ENCODE peak calls at places on chromosomes 7 and 10, in ten cellular contexts. One of them, this sample, is unnamed.

GRCh38 chr10:124911124-124912051 is 30.5 kb upstream of the ZRANB1 start:
- DNase-seq in T follicular helper cell: no peak
- DNase-seq in globus pallidus: peak
- DNase-seq in anterior cingulate cortex: no peak
- DNase-seq in amniotic epithelial cell: peak
- DNase-seq in stimulated activated CD4-positive, alpha-beta T cell treated with anti-CD3 and anti-CD28 coated beads, Interleukin-2, amount 100 ng/mL, for 48 hours: no peak
- DNase-seq in HFF-Myc: no peak
- DNase-seq in CD8-positive, alpha-beta T cell: no peak
- DNase-seq in stimulated activated naive B cell treated with anti-CD40 and anti-IgM and Interleukin-4, amounts not matched to agents 10 μg/mL and 1 μg/mL and 100 μg/mL, for 72 hours: no peak
- DNase-seq in heart right ventricle: peak
- DNase-seq in this sample: no peak

GRCh38 chr10:18582803-18583202 is 68.6 kb downstream of the NSUN6 start:
- DNase-seq in T follicular helper cell: no peak
- DNase-seq in globus pallidus: no peak
- DNase-seq in anterior cingulate cortex: no peak
- DNase-seq in amniotic epithelial cell: peak
- DNase-seq in stimulated activated CD4-positive, alpha-beta T cell treated with anti-CD3 and anti-CD28 coated beads, Interleukin-2, amount 100 ng/mL, for 48 hours: no peak
- DNase-seq in HFF-Myc: no peak
- DNase-seq in CD8-positive, alpha-beta T cell: no peak
- DNase-seq in stimulated activated naive B cell treated with anti-CD40 and anti-IgM and Interleukin-4, amounts not matched to agents 10 μg/mL and 1 μg/mL and 100 μg/mL, for 72 hours: no peak
- DNase-seq in heart right ventricle: no peak
- DNase-seq in this sample: no peak

GRCh38 chr7:98506471-98506870 is 105.6 kb upstream of the BAIAP2L1 start:
- DNase-seq in T follicular helper cell: no peak
- DNase-seq in globus pallidus: no peak
- DNase-seq in anterior cingulate cortex: no peak
- DNase-seq in amniotic epithelial cell: no peak
- DNase-seq in stimulated activated CD4-positive, alpha-beta T cell treated with anti-CD3 and anti-CD28 coated beads, Interleukin-2, amount 100 ng/mL, for 48 hours: no peak
- DNase-seq in HFF-Myc: no peak
- DNase-seq in CD8-positive, alpha-beta T cell: no peak
- DNase-seq in stimulated activated naive B cell treated with anti-CD40 and anti-IgM and Interleukin-4, amounts not matched to agents 10 μg/mL and 1 μg/mL and 100 μg/mL, for 72 hours: no peak
- DNase-seq in heart right ventricle: no peak
- DNase-seq in this sample: no peak

GRCh38 chr10:70672165-70672992 is at the start of gene ADAMTS14:
- DNase-seq in T follicular helper cell: no peak
- DNase-seq in globus pallidus: peak
- DNase-seq in anterior cingulate cortex: no peak
- DNase-seq in amniotic epithelial cell: no peak
- DNase-seq in stimulated activated CD4-positive, alpha-beta T cell treated with anti-CD3 and anti-CD28 coated beads, Interleukin-2, amount 100 ng/mL, for 48 hours: no peak
- DNase-seq in HFF-Myc: no peak
- DNase-seq in CD8-positive, alpha-beta T cell: no peak
- DNase-seq in stimulated activated naive B cell treated with anti-CD40 and anti-IgM and Interleukin-4, amounts not matched to agents 10 μg/mL and 1 μg/mL and 100 μg/mL, for 72 hours: no peak
- DNase-seq in heart right ventricle: no peak
- DNase-seq in this sample: peak

GRCh38 chr10:32958085-32958991 is at the start of gene ITGB1:
- DNase-seq in T follicular helper cell: peak
- DNase-seq in globus pallidus: peak
- DNase-seq in anterior cingulate cortex: peak
- DNase-seq in amniotic epithelial cell: peak
- DNase-seq in stimulated activated CD4-positive, alpha-beta T cell treated with anti-CD3 and anti-CD28 coated beads, Interleukin-2, amount 100 ng/mL, for 48 hours: peak
- DNase-seq in HFF-Myc: no peak
- DNase-seq in CD8-positive, alpha-beta T cell: peak
- DNase-seq in stimulated activated naive B cell treated with anti-CD40 and anti-IgM and Interleukin-4, amounts not matched to agents 10 μg/mL and 1 μg/mL and 100 μg/mL, for 72 hours: peak
- DNase-seq in heart right ventricle: peak
- DNase-seq in this sample: peak

GRCh38 chr7:71285614-71286013 is 153.7 kb downstream of the GALNT17 start:
- DNase-seq in T follicular helper cell: no peak
- DNase-seq in globus pallidus: no peak
- DNase-seq in anterior cingulate cortex: no peak
- DNase-seq in amniotic epithelial cell: no peak
- DNase-seq in stimulated activated CD4-positive, alpha-beta T cell treated with anti-CD3 and anti-CD28 coated beads, Interleukin-2, amount 100 ng/mL, for 48 hours: no peak
- DNase-seq in HFF-Myc: no peak
- DNase-seq in CD8-positive, alpha-beta T cell: no peak
- DNase-seq in stimulated activated naive B cell treated with anti-CD40 and anti-IgM and Interleukin-4, amounts not matched to agents 10 μg/mL and 1 μg/mL and 100 μg/mL, for 72 hours: no peak
- DNase-seq in heart right ventricle: no peak
- DNase-seq in this sample: no peak

GRCh38 chr7:120979765-120980499 is 8.6 kb upstream of the CPED1 start:
- DNase-seq in T follicular helper cell: no peak
- DNase-seq in globus pallidus: no peak
- DNase-seq in anterior cingulate cortex: no peak
- DNase-seq in amniotic epithelial cell: peak
- DNase-seq in stimulated activated CD4-positive, alpha-beta T cell treated with anti-CD3 and anti-CD28 coated beads, Interleukin-2, amount 100 ng/mL, for 48 hours: no peak
- DNase-seq in HFF-Myc: no peak
- DNase-seq in CD8-positive, alpha-beta T cell: no peak
- DNase-seq in stimulated activated naive B cell treated with anti-CD40 and anti-IgM and Interleukin-4, amounts not matched to agents 10 μg/mL and 1 μg/mL and 100 μg/mL, for 72 hours: no peak
- DNase-seq in heart right ventricle: no peak
- DNase-seq in this sample: no peak

GRCh38 chr10:90723416-90724068 is 134.3 kb downstream of the HTR7 start:
- DNase-seq in T follicular helper cell: no peak
- DNase-seq in globus pallidus: no peak
- DNase-seq in anterior cingulate cortex: no peak
- DNase-seq in amniotic epithelial cell: no peak
- DNase-seq in stimulated activated CD4-positive, alpha-beta T cell treated with anti-CD3 and anti-CD28 coated beads, Interleukin-2, amount 100 ng/mL, for 48 hours: no peak
- DNase-seq in HFF-Myc: no peak
- DNase-seq in CD8-positive, alpha-beta T cell: no peak
- DNase-seq in stimulated activated naive B cell treated with anti-CD40 and anti-IgM and Interleukin-4, amounts not matched to agents 10 μg/mL and 1 μg/mL and 100 μg/mL, for 72 hours: no peak
- DNase-seq in heart right ventricle: no peak
- DNase-seq in this sample: no peak

GRCh38 chr10:5685764-5686240 is 1.2 kb downstream of the TASOR2 start:
- DNase-seq in T follicular helper cell: no peak
- DNase-seq in globus pallidus: peak
- DNase-seq in anterior cingulate cortex: no peak
- DNase-seq in amniotic epithelial cell: no peak
- DNase-seq in stimulated activated CD4-positive, alpha-beta T cell treated with anti-CD3 and anti-CD28 coated beads, Interleukin-2, amount 100 ng/mL, for 48 hours: no peak
- DNase-seq in HFF-Myc: no peak
- DNase-seq in CD8-positive, alpha-beta T cell: no peak
- DNase-seq in stimulated activated naive B cell treated with anti-CD40 and anti-IgM and Interleukin-4, amounts not matched to agents 10 μg/mL and 1 μg/mL and 100 μg/mL, for 72 hours: no peak
- DNase-seq in heart right ventricle: no peak
- DNase-seq in this sample: no peak

GRCh38 chr7:117164578-117164977 is 158.3 kb downstream of the WNT2 start:
- DNase-seq in T follicular helper cell: no peak
- DNase-seq in globus pallidus: no peak
- DNase-seq in anterior cingulate cortex: no peak
- DNase-seq in amniotic epithelial cell: peak
- DNase-seq in stimulated activated CD4-positive, alpha-beta T cell treated with anti-CD3 and anti-CD28 coated beads, Interleukin-2, amount 100 ng/mL, for 48 hours: no peak
- DNase-seq in HFF-Myc: no peak
- DNase-seq in CD8-positive, alpha-beta T cell: no peak
- DNase-seq in stimulated activated naive B cell treated with anti-CD40 and anti-IgM and Interleukin-4, amounts not matched to agents 10 μg/mL and 1 μg/mL and 100 μg/mL, for 72 hours: no peak
- DNase-seq in heart right ventricle: no peak
- DNase-seq in this sample: no peak

GRCh38 chr10:29069952-29070351 is 218.9 kb upstream of the LYZL1 start:
- DNase-seq in T follicular helper cell: no peak
- DNase-seq in globus pallidus: no peak
- DNase-seq in anterior cingulate cortex: no peak
- DNase-seq in amniotic epithelial cell: no peak
- DNase-seq in stimulated activated CD4-positive, alpha-beta T cell treated with anti-CD3 and anti-CD28 coated beads, Interleukin-2, amount 100 ng/mL, for 48 hours: no peak
- DNase-seq in HFF-Myc: no peak
- DNase-seq in CD8-positive, alpha-beta T cell: no peak
- DNase-seq in stimulated activated naive B cell treated with anti-CD40 and anti-IgM and Interleukin-4, amounts not matched to agents 10 μg/mL and 1 μg/mL and 100 μg/mL, for 72 hours: no peak
- DNase-seq in heart right ventricle: no peak
- DNase-seq in this sample: no peak

GRCh38 chr7:121043314-121044234 is 55.1 kb downstream of the CPED1 start:
- DNase-seq in T follicular helper cell: no peak
- DNase-seq in globus pallidus: no peak
- DNase-seq in anterior cingulate cortex: no peak
- DNase-seq in amniotic epithelial cell: no peak
- DNase-seq in stimulated activated CD4-positive, alpha-beta T cell treated with anti-CD3 and anti-CD28 coated beads, Interleukin-2, amount 100 ng/mL, for 48 hours: no peak
- DNase-seq in HFF-Myc: no peak
- DNase-seq in CD8-positive, alpha-beta T cell: no peak
- DNase-seq in stimulated activated naive B cell treated with anti-CD40 and anti-IgM and Interleukin-4, amounts not matched to agents 10 μg/mL and 1 μg/mL and 100 μg/mL, for 72 hours: no peak
- DNase-seq in heart right ventricle: no peak
- DNase-seq in this sample: no peak

GRCh38 chr10:97025613-97026242 is 160.0 kb downstream of the SLIT1 start:
- DNase-seq in T follicular helper cell: peak
- DNase-seq in globus pallidus: peak
- DNase-seq in anterior cingulate cortex: no peak
- DNase-seq in amniotic epithelial cell: peak
- DNase-seq in stimulated activated CD4-positive, alpha-beta T cell treated with anti-CD3 and anti-CD28 coated beads, Interleukin-2, amount 100 ng/mL, for 48 hours: peak
- DNase-seq in HFF-Myc: no peak
- DNase-seq in CD8-positive, alpha-beta T cell: no peak
- DNase-seq in stimulated activated naive B cell treated with anti-CD40 and anti-IgM and Interleukin-4, amounts not matched to agents 10 μg/mL and 1 μg/mL and 100 μg/mL, for 72 hours: peak
- DNase-seq in heart right ventricle: peak
- DNase-seq in this sample: peak

GRCh38 chr10:62239994-62240393 is 28.6 kb downstream of the RTKN2 start:
- DNase-seq in T follicular helper cell: no peak
- DNase-seq in globus pallidus: no peak
- DNase-seq in anterior cingulate cortex: no peak
- DNase-seq in amniotic epithelial cell: no peak
- DNase-seq in stimulated activated CD4-positive, alpha-beta T cell treated with anti-CD3 and anti-CD28 coated beads, Interleukin-2, amount 100 ng/mL, for 48 hours: no peak
- DNase-seq in HFF-Myc: peak
- DNase-seq in CD8-positive, alpha-beta T cell: no peak
- DNase-seq in stimulated activated naive B cell treated with anti-CD40 and anti-IgM and Interleukin-4, amounts not matched to agents 10 μg/mL and 1 μg/mL and 100 μg/mL, for 72 hours: no peak
- DNase-seq in heart right ventricle: no peak
- DNase-seq in this sample: no peak

GRCh38 chr10:52314007-52314821 is at the start of gene DKK1:
- DNase-seq in T follicular helper cell: no peak
- DNase-seq in globus pallidus: peak
- DNase-seq in anterior cingulate cortex: no peak
- DNase-seq in amniotic epithelial cell: peak
- DNase-seq in stimulated activated CD4-positive, alpha-beta T cell treated with anti-CD3 and anti-CD28 coated beads, Interleukin-2, amount 100 ng/mL, for 48 hours: peak
- DNase-seq in HFF-Myc: no peak
- DNase-seq in CD8-positive, alpha-beta T cell: no peak
- DNase-seq in stimulated activated naive B cell treated with anti-CD40 and anti-IgM and Interleukin-4, amounts not matched to agents 10 μg/mL and 1 μg/mL and 100 μg/mL, for 72 hours: peak
- DNase-seq in heart right ventricle: peak
- DNase-seq in this sample: no peak

GRCh38 chr10:127216284-127216683 is 19.9 kb upstream of the INSYN2A start:
- DNase-seq in T follicular helper cell: no peak
- DNase-seq in globus pallidus: no peak
- DNase-seq in anterior cingulate cortex: no peak
- DNase-seq in amniotic epithelial cell: no peak
- DNase-seq in stimulated activated CD4-positive, alpha-beta T cell treated with anti-CD3 and anti-CD28 coated beads, Interleukin-2, amount 100 ng/mL, for 48 hours: no peak
- DNase-seq in HFF-Myc: no peak
- DNase-seq in CD8-positive, alpha-beta T cell: no peak
- DNase-seq in stimulated activated naive B cell treated with anti-CD40 and anti-IgM and Interleukin-4, amounts not matched to agents 10 μg/mL and 1 μg/mL and 100 μg/mL, for 72 hours: no peak
- DNase-seq in heart right ventricle: no peak
- DNase-seq in this sample: no peak

GRCh38 chr7:150911590-150912267 is 59.4 kb downstream of the AOC1 start:
- DNase-seq in T follicular helper cell: no peak
- DNase-seq in globus pallidus: no peak
- DNase-seq in anterior cingulate cortex: no peak
- DNase-seq in amniotic epithelial cell: no peak
- DNase-seq in stimulated activated CD4-positive, alpha-beta T cell treated with anti-CD3 and anti-CD28 coated beads, Interleukin-2, amount 100 ng/mL, for 48 hours: no peak
- DNase-seq in HFF-Myc: no peak
- DNase-seq in CD8-positive, alpha-beta T cell: no peak
- DNase-seq in stimulated activated naive B cell treated with anti-CD40 and anti-IgM and Interleukin-4, amounts not matched to agents 10 μg/mL and 1 μg/mL and 100 μg/mL, for 72 hours: no peak
- DNase-seq in heart right ventricle: no peak
- DNase-seq in this sample: no peak

GRCh38 chr7:69586315-69586714 is 12.0 kb upstream of the AUTS2 start:
- DNase-seq in T follicular helper cell: no peak
- DNase-seq in globus pallidus: no peak
- DNase-seq in anterior cingulate cortex: no peak
- DNase-seq in amniotic epithelial cell: no peak
- DNase-seq in stimulated activated CD4-positive, alpha-beta T cell treated with anti-CD3 and anti-CD28 coated beads, Interleukin-2, amount 100 ng/mL, for 48 hours: no peak
- DNase-seq in HFF-Myc: no peak
- DNase-seq in CD8-positive, alpha-beta T cell: no peak
- DNase-seq in stimulated activated naive B cell treated with anti-CD40 and anti-IgM and Interleukin-4, amounts not matched to agents 10 μg/mL and 1 μg/mL and 100 μg/mL, for 72 hours: no peak
- DNase-seq in heart right ventricle: no peak
- DNase-seq in this sample: no peak

GRCh38 chr10:24958701-24959392 is 6.4 kb upstream of the PRTFDC1 start:
- DNase-seq in T follicular helper cell: no peak
- DNase-seq in globus pallidus: peak
- DNase-seq in anterior cingulate cortex: no peak
- DNase-seq in amniotic epithelial cell: peak
- DNase-seq in stimulated activated CD4-positive, alpha-beta T cell treated with anti-CD3 and anti-CD28 coated beads, Interleukin-2, amount 100 ng/mL, for 48 hours: no peak
- DNase-seq in HFF-Myc: peak
- DNase-seq in CD8-positive, alpha-beta T cell: no peak
- DNase-seq in stimulated activated naive B cell treated with anti-CD40 and anti-IgM and Interleukin-4, amounts not matched to agents 10 μg/mL and 1 μg/mL and 100 μg/mL, for 72 hours: no peak
- DNase-seq in heart right ventricle: peak
- DNase-seq in this sample: no peak

GRCh38 chr10:88992945-88993537 is 2.4 kb downstream of the FAS start:
- DNase-seq in T follicular helper cell: no peak
- DNase-seq in globus pallidus: no peak
- DNase-seq in anterior cingulate cortex: no peak
- DNase-seq in amniotic epithelial cell: no peak
- DNase-seq in stimulated activated CD4-positive, alpha-beta T cell treated with anti-CD3 and anti-CD28 coated beads, Interleukin-2, amount 100 ng/mL, for 48 hours: no peak
- DNase-seq in HFF-Myc: no peak
- DNase-seq in CD8-positive, alpha-beta T cell: no peak
- DNase-seq in stimulated activated naive B cell treated with anti-CD40 and anti-IgM and Interleukin-4, amounts not matched to agents 10 μg/mL and 1 μg/mL and 100 μg/mL, for 72 hours: no peak
- DNase-seq in heart right ventricle: no peak
- DNase-seq in this sample: no peak

GRCh38 chr7:69817096-69817495 is 218.8 kb downstream of the AUTS2 start:
- DNase-seq in T follicular helper cell: no peak
- DNase-seq in globus pallidus: no peak
- DNase-seq in anterior cingulate cortex: no peak
- DNase-seq in amniotic epithelial cell: no peak
- DNase-seq in stimulated activated CD4-positive, alpha-beta T cell treated with anti-CD3 and anti-CD28 coated beads, Interleukin-2, amount 100 ng/mL, for 48 hours: no peak
- DNase-seq in HFF-Myc: no peak
- DNase-seq in CD8-positive, alpha-beta T cell: no peak
- DNase-seq in stimulated activated naive B cell treated with anti-CD40 and anti-IgM and Interleukin-4, amounts not matched to agents 10 μg/mL and 1 μg/mL and 100 μg/mL, for 72 hours: no peak
- DNase-seq in heart right ventricle: no peak
- DNase-seq in this sample: no peak

GRCh38 chr10:21969326-21970287 is 33.9 kb downstream of the DNAJC1 start:
- DNase-seq in T follicular helper cell: no peak
- DNase-seq in globus pallidus: no peak
- DNase-seq in anterior cingulate cortex: no peak
- DNase-seq in amniotic epithelial cell: peak
- DNase-seq in stimulated activated CD4-positive, alpha-beta T cell treated with anti-CD3 and anti-CD28 coated beads, Interleukin-2, amount 100 ng/mL, for 48 hours: no peak
- DNase-seq in HFF-Myc: no peak
- DNase-seq in CD8-positive, alpha-beta T cell: no peak
- DNase-seq in stimulated activated naive B cell treated with anti-CD40 and anti-IgM and Interleukin-4, amounts not matched to agents 10 μg/mL and 1 μg/mL and 100 μg/mL, for 72 hours: no peak
- DNase-seq in heart right ventricle: no peak
- DNase-seq in this sample: no peak

GRCh38 chr7:2908103-2908683 is 64.1 kb upstream of the GNA12 start:
- DNase-seq in T follicular helper cell: no peak
- DNase-seq in globus pallidus: no peak
- DNase-seq in anterior cingulate cortex: no peak
- DNase-seq in amniotic epithelial cell: no peak
- DNase-seq in stimulated activated CD4-positive, alpha-beta T cell treated with anti-CD3 and anti-CD28 coated beads, Interleukin-2, amount 100 ng/mL, for 48 hours: no peak
- DNase-seq in HFF-Myc: no peak
- DNase-seq in CD8-positive, alpha-beta T cell: no peak
- DNase-seq in stimulated activated naive B cell treated with anti-CD40 and anti-IgM and Interleukin-4, amounts not matched to agents 10 μg/mL and 1 μg/mL and 100 μg/mL, for 72 hours: no peak
- DNase-seq in heart right ventricle: no peak
- DNase-seq in this sample: no peak

GRCh38 chr10:29658984-29659769 is 24.4 kb upstream of the SVIL start:
- DNase-seq in T follicular helper cell: peak
- DNase-seq in globus pallidus: no peak
- DNase-seq in anterior cingulate cortex: no peak
- DNase-seq in amniotic epithelial cell: peak
- DNase-seq in stimulated activated CD4-positive, alpha-beta T cell treated with anti-CD3 and anti-CD28 coated beads, Interleukin-2, amount 100 ng/mL, for 48 hours: peak
- DNase-seq in HFF-Myc: peak
- DNase-seq in CD8-positive, alpha-beta T cell: peak
- DNase-seq in stimulated activated naive B cell treated with anti-CD40 and anti-IgM and Interleukin-4, amounts not matched to agents 10 μg/mL and 1 μg/mL and 100 μg/mL, for 72 hours: peak
- DNase-seq in heart right ventricle: no peak
- DNase-seq in this sample: peak

GRCh38 chr7:81064446-81064845 is 145.6 kb upstream of the SEMA3C start:
- DNase-seq in T follicular helper cell: no peak
- DNase-seq in globus pallidus: no peak
- DNase-seq in anterior cingulate cortex: no peak
- DNase-seq in amniotic epithelial cell: no peak
- DNase-seq in stimulated activated CD4-positive, alpha-beta T cell treated with anti-CD3 and anti-CD28 coated beads, Interleukin-2, amount 100 ng/mL, for 48 hours: no peak
- DNase-seq in HFF-Myc: no peak
- DNase-seq in CD8-positive, alpha-beta T cell: no peak
- DNase-seq in stimulated activated naive B cell treated with anti-CD40 and anti-IgM and Interleukin-4, amounts not matched to agents 10 μg/mL and 1 μg/mL and 100 μg/mL, for 72 hours: no peak
- DNase-seq in heart right ventricle: no peak
- DNase-seq in this sample: no peak

GRCh38 chr7:148916186-148916585 is 32.1 kb upstream of the EZH2 start:
- DNase-seq in T follicular helper cell: no peak
- DNase-seq in globus pallidus: no peak
- DNase-seq in anterior cingulate cortex: no peak
- DNase-seq in amniotic epithelial cell: peak
- DNase-seq in stimulated activated CD4-positive, alpha-beta T cell treated with anti-CD3 and anti-CD28 coated beads, Interleukin-2, amount 100 ng/mL, for 48 hours: no peak
- DNase-seq in HFF-Myc: no peak
- DNase-seq in CD8-positive, alpha-beta T cell: no peak
- DNase-seq in stimulated activated naive B cell treated with anti-CD40 and anti-IgM and Interleukin-4, amounts not matched to agents 10 μg/mL and 1 μg/mL and 100 μg/mL, for 72 hours: no peak
- DNase-seq in heart right ventricle: no peak
- DNase-seq in this sample: no peak

This sample was measured in frontal cortex.